ENCODE peak calls at places on chromosomes 1 and 21, in five cellular contexts. A, P, X, J and Y are unnamed samples.

GRCh38 chr21:35441868-35442582 is 392.9 kb upstream of the RUNX1 start:
- DNase-seq in J (no peak), A (no peak), X (no peak), P (no peak), Y (no peak)

GRCh38 chr21:34201001-34201400 is 127.6 kb downstream of the MRPS6 start:
- DNase-seq in X (no peak), A (no peak), P (no peak), J (no peak), Y (no peak)

GRCh38 chr1:6224733-6225132 is 11.0 kb downstream of the ICMT start:
- DNase-seq in A (no peak), J (no peak), P (no peak), X (no peak), Y (peak)

GRCh38 chr1:94095112-94095637 is 25.8 kb downstream of the ABCA4 start:
- DNase-seq in X (no peak), P (no peak), A (no peak), J (peak), Y (peak)

GRCh38 chr1:45551684-45552083 is 1.1 kb downstream of the AKR1A1 start:
- DNase-seq in A (no peak), J (no peak), X (no peak), P (no peak), Y (no peak)

GRCh38 chr1:155051777-155052398 is 772 bp downstream of the ADAM15 start:
- DNase-seq in P (peak), J (peak), A (peak), X (peak), Y (peak)

GRCh38 chr1:19765623-19766022 is 34.1 kb downstream of the TMCO4 start:
- DNase-seq in X (no peak), A (peak), P (no peak), J (peak), Y (peak)

GRCh38 chr21:37273911-37274690 is 7.0 kb upstream of the VPS26C start:
- DNase-seq in J (no peak), P (no peak), A (no peak), X (no peak), Y (no peak)

GRCh38 chr21:31604591-31605190 is 54.8 kb upstream of the SOD1 start:
- DNase-seq in X (peak), A (peak), P (peak), J (peak), Y (peak)

GRCh38 chr1:159927887-159928431 is 2.7 kb upstream of the TAGLN2 start:
- DNase-seq in X (no peak), P (no peak), J (no peak), A (no peak), Y (peak)

GRCh38 chr1:67227196-67227595 is 60.9 kb downstream of the IL23R start:
- DNase-seq in P (no peak), A (peak), J (no peak), X (no peak), Y (peak)

GRCh38 chr1:230426246-230427101 is at the start of gene PGBD5:
- DNase-seq in X (peak), A (peak), P (peak), J (peak), Y (peak)

GRCh38 chr1:237864338-237865244 is 26.1 kb downstream of the ZP4 start:
- DNase-seq in A (peak), J (peak), X (peak), P (no peak), Y (no peak)

GRCh38 chr1:198125995-198126758 is 30.6 kb upstream of the NEK7 start:
- DNase-seq in J (peak), X (no peak), P (no peak), A (peak), Y (peak)

GRCh38 chr1:201593200-201593828 is 54.4 kb downstream of the NAV1 start:
- DNase-seq in J (peak), X (no peak), A (peak), P (no peak), Y (peak)

GRCh38 chr1:162056043-162056442 is 13.4 kb upstream of the NOS1AP start:
- DNase-seq in J (peak), X (peak), A (peak), P (peak), Y (peak)

GRCh38 chr1:31297273-31298247 is 728 bp downstream of the ZCCHC17 start:
- DNase-seq in P (peak), J (peak), A (peak), X (peak), Y (peak)

GRCh38 chr1:25342846-25343245 is 4.7 kb downstream of the TMEM50A start:
- DNase-seq in X (no peak), J (no peak), P (no peak), A (no peak), Y (no peak)

GRCh38 chr1:159795534-159795933 is 6.6 kb upstream of the FCRL6 start:
- DNase-seq in P (no peak), X (no peak), J (no peak), A (no peak), Y (no peak)

GRCh38 chr21:45248893-45249381 is 38.8 kb downstream of the POFUT2 start:
- DNase-seq in X (peak), P (no peak), A (peak), J (no peak), Y (peak)

GRCh38 chr1:174171078-174171477 is 11.8 kb downstream of the RABGAP1L start:
- DNase-seq in X (no peak), A (no peak), P (no peak), J (no peak), Y (no peak)

GRCh38 chr1:157969693-157970485 is 23.6 kb upstream of the KIRREL1 start:
- DNase-seq in J (peak), X (peak), P (peak), A (peak), Y (peak)

GRCh38 chr21:34313116-34313515 is 50.7 kb upstream of the KCNE2 start:
- DNase-seq in P (no peak), J (no peak), A (peak), X (no peak), Y (peak)

GRCh38 chr1:202586018-202586821 is 124.0 kb downstream of the SYT2 start:
- DNase-seq in P (peak), X (no peak), A (peak), J (peak), Y (peak)

GRCh38 chr21:15277498-15277897 is 212.7 kb upstream of the NRIP1 start:
- DNase-seq in A (no peak), P (no peak), J (no peak), X (no peak), Y (no peak)

GRCh38 chr1:153833171-153833570 is 58.0 kb downstream of the SLC27A3 start:
- DNase-seq in P (no peak), X (no peak), A (no peak), J (no peak), Y (no peak)

GRCh38 chr1:25743164-25744139 is 56.5 kb upstream of the SELENON start:
- DNase-seq in A (no peak), J (peak), P (no peak), X (no peak), Y (peak)

DNA sequence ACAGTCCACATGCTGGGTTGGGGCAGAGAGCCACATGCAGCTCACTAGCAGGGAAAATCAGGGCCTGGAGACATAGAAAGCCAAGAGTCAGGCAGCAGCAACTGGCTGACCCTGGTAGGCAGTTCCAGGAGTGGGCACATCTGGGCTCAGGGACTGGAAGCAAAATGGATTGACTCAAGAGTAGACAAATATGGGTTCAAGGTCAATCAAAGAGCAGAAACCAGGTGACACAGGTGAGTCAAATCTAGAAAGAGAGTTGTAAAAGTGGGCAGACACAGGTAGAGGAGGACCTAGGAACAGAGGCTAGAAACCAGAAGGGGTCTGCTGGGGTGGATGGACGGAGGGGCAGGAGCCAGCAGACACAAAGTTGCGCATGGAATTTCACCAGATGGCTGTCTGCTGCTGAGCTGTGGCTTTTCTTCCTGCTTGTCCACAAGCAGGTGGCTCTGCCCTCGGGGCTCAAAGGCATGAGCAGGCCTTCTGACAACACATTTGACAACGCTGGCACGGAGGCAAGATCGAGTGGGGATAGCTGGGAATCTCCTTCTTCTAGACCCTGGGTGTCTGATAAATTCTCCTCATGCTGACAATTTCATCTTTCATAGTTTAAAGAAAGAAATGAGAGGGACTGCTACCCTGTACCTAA is 40.8 kb upstream of the IGSF3 start:
- DNase-seq in X (no peak), A (no peak), P (no peak), J (no peak), Y (no peak)
- H2AFZ ChIP-seq in X (no peak), A (no peak), P (no peak), J (no peak), Y (no peak)

DNA sequence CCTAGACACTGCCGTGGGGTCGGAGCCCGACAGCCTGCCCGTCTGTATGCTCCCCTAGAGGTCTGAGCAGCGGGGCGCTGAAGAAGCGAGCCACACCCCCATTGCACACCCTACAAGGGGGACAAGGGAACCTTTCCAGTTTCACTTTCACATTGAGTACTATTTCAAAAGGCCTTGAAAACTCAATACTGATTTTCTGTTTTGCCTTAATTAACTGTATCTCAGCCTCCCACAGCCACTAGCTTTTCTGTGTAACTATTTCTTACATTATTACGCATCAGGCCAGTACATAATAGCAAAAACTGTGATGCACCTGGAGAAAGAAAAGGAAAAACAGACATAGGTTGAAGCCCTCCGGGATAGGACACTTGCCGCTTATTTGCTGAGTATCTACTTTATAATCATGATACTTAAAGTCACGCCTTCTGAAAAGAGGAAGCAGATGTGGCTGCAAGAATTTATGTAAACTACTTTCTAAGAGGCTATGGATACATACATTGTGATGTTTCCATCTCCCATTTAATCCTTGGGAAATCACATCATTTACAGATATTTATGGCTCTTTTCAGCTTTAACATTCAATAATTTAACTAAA is 1719.5 kb downstream of the MRPL39 start:
- DNase-seq in P (no peak), J (no peak), A (no peak), X (no peak), Y (no peak)
- H2AFZ ChIP-seq in P (no peak), J (no peak), A (no peak), X (no peak), Y (no peak)

DNA sequence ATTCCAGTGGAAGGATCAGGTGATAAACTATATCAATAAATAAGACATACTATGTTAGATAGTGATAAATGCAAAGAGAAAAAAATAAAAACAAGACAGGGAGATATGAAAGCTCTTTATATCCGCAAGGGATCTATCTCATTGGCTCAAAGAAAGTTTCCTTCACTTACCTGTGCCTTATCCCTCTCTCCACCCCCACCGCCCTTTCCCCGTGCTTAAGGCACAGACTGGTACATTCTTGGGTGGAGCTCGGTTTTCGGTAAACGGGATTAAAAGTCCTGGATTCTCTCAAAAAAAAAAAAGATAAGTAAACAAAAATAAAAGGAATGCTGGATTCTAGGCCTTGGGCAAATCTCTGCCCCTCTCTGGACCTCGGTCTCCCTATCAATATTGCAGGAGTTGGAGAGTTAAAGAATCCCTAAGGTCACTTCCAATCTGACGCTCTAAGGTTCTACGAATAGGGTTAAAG is 593 bp upstream of the DNAJC16 start:
- DNase-seq in A (no peak), J (no peak), P (peak), X (no peak), Y (no peak)
- H2AFZ ChIP-seq in A (peak), J (no peak), P (peak), X (no peak), Y (peak)

DNA sequence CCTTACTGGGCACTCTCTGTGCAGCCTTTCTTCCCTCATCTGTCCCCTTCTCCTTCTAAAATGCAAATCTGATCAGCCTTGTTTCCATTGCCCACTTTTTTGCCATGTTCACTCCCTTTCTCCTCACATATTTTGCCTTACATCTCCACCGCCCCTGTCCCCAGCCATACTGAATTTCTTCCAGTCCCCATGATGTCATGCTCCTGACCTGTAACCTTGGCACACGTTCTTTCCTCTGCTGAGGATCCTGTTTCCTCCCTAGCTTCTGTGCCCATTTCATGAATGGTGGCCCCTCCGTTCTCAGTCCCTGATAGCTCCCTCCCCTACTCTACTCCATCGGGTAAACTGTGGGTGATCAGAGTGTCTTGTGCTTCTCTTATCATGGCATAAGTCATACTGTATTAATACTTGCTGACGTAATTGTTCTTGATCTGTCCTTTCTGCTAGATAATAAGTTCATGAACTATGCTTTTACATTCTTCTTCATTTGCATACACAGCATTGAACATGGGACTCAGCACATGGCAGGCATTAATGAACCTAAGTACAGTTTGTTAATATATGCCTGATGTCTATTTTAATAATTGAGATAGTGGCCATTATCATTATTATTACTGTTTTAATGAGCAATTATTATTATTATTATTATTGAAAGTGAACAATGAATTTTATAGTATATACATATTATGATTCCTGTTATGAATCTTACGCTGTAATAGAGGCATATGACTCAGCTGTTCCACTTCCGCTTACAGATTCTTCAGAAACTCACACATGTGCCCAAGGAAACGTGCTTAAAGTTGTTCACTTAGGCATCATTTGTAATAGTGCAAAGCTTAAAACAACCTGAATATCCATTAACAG is 28.5 kb downstream of the MAP3K21 start:
- DNase-seq in J (no peak), P (peak), X (no peak), A (no peak), Y (no peak)
- H2AFZ ChIP-seq in J (no peak), P (no peak), X (no peak), A (no peak), Y (no peak)

DNA sequence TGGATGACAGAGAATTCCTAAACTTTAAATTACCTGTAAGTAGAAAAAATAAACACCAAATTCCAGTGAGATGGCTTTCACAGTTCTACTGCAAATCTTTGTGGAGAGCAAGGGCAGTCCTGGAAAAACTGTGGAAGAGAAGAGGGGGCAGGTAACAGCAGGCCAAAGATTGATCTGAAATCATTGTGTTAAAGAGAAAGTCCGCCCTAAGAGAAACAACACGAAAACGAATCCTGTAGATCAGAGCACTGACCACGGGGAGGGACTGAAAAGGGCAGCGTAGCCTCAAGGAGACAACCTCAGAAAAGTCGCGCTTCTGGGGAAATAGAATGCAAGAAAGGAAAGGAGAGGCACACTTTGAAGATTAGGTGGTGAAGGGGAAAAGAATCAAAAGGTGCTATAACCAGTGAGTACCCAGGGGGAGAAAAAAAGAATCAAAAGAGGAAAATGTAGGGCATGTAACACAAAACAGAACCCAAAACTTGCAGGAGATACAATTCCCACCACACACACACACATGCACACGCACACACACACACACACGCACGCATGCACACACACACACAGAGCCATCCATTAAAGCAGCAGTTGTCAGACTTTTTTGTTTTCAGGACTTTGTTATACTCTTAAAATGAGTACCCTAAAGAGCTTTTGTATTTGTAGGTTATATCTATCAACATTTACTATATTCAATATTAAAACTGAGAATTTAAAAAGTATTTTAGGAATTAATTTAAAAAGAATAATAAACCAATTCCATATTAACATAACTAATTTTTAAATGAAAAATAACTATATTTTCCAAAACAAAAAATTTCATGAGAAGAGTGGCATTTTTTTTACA is 28.0 kb upstream of the KLF17 start:
- DNase-seq in P (no peak), X (no peak), A (no peak), J (no peak), Y (no peak)
- H2AFZ ChIP-seq in P (no peak), X (no peak), A (no peak), J (no peak), Y (peak)

DNA sequence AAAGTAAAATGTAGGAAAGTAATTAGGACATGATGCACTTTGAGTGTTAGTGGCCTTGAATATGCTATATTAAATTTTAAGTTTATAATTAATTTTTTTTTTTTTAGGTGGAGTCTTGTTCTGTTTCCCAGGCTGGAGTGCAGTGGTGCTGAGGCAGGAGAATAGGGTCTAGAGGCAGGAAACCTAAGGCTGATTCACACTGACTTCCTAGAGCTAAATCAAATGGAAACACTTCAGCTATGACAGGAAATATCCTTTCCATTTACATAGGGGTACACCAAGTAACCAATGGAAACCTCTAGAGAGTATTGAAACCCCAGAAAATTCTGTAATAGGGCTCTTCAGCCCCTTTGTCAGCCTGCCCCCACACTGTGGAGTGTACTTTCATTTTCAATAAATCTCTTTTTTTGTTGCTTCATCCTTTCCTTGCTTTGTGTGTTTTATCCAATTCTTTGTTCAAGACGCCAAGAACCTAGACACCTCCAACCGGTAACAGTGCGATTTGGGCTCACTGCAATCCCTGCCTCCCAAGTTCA is 17.9 kb upstream of the THRAP3 start:
- DNase-seq in A (no peak), J (no peak), X (no peak), P (no peak), Y (no peak)
- H2AFZ ChIP-seq in A (no peak), J (no peak), X (no peak), P (no peak), Y (no peak)

DNA sequence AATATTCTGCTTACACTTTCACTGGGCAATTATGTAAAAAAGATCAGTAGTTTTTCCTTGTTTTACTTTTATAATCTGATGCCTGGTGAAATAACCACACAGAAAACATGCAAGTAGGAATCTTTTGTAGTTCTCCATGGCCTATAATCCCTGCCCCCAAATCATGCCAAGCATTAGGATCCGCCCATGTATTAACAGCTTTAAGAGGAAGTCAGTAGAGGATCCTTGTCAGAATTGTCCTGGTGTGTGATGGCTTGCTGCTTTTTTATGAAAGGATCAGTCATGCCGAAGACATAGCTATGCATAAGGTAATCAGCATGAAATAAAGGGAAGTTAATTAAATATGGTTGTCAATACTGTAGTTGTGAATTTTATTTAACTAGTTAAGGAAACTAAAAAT is 20.0 kb downstream of the ADGRL2 start:
- DNase-seq in X (peak), P (no peak), J (no peak), A (no peak), Y (no peak)
- H2AFZ ChIP-seq in X (no peak), P (no peak), J (no peak), A (no peak), Y (no peak)

GRCh38 chr1:65526049-65526556 is 105.6 kb downstream of the LEPR start:
- DNase-seq in A (no peak), J (no peak), X (no peak), P (no peak), Y (no peak)
- H2AFZ ChIP-seq in A (no peak), J (no peak), X (peak), P (no peak), Y (peak)

GRCh38 chr1:177181631-177182291 is 11.0 kb downstream of the BRINP2 start:
- DNase-seq in A (peak), P (peak), X (peak), J (peak), Y (peak)
- H2AFZ ChIP-seq in A (peak), P (no peak), X (peak), J (peak), Y (peak)

GRCh38 chr1:244801246-244801645 is 34.2 kb upstream of the COX20 start:
- DNase-seq in A (peak), P (peak), X (peak), J (peak), Y (peak)
- H2AFZ ChIP-seq in A (no peak), P (peak), X (no peak), J (no peak), Y (peak)